ENCODE peak calls at places on chromosomes 12 and 14, in ten cellular contexts. G is PC-9; P is fibroblast of lung; K is ovary; M is GM12864; C is CD8-positive, alpha-beta memory T cell; T is right lobe of liver; Z is cardiac muscle cell; B is AG10803; D is lower leg skin. X is an unnamed sample.

GRCh38 chr12:126385785-126386184 is 1320.5 kb downstream of the AACS start:
- DNase-seq in G (peak), P (peak), K (no peak), M (no peak), C (no peak), T (no peak), Z (no peak), B (peak), D (no peak), X (no peak)

GRCh38 chr12:73531752-73532151 is 1005.9 kb upstream of the ATXN7L3B start:
- DNase-seq in G (no peak), P (no peak), K (no peak), M (no peak), C (no peak), T (no peak), Z (no peak), B (no peak), D (no peak), X (no peak)

GRCh38 chr12:88947486-88948043 is 367.3 kb upstream of the KITLG start:
- DNase-seq in G (no peak), P (no peak), K (no peak), M (no peak), C (no peak), T (no peak), Z (no peak), B (no peak), D (no peak), X (no peak)

GRCh38 chr14:95741051-95741490 is 27.1 kb upstream of the TCL1A start:
- DNase-seq in G (no peak), P (no peak), K (no peak), M (no peak), C (no peak), T (no peak), Z (peak), B (no peak), D (no peak), X (no peak)

GRCh38 chr14:54564799-54565235 is 2.1 kb upstream of the SAMD4A start:
- DNase-seq in G (no peak), P (peak), K (peak), M (no peak), C (no peak), T (no peak), Z (no peak), B (peak), D (peak), X (peak)

GRCh38 chr12:86261142-86261541 is 5.0 kb upstream of the MGAT4C start:
- DNase-seq in G (no peak), P (peak), K (no peak), M (no peak), C (no peak), T (no peak), Z (no peak), B (no peak), D (no peak), X (no peak)

GRCh38 chr14:52422650-52423356 is 108.7 kb downstream of the PTGER2 start:
- DNase-seq in G (no peak), P (no peak), K (no peak), M (no peak), C (no peak), T (no peak), Z (no peak), B (no peak), D (no peak), X (no peak)

GRCh38 chr12:12628013-12628412 is 16.3 kb downstream of the CREBL2 start:
- DNase-seq in G (no peak), P (peak), K (no peak), M (no peak), C (no peak), T (no peak), Z (no peak), B (peak), D (no peak), X (no peak)

GRCh38 chr12:56677680-56678079 is 10.4 kb downstream of the PTGES3 start:
- DNase-seq in G (no peak), P (no peak), K (no peak), M (no peak), C (no peak), T (no peak), Z (no peak), B (no peak), D (no peak), X (no peak)

GRCh38 chr14:99573000-99573330 is 31.0 kb downstream of the CCDC85C start:
- DNase-seq in G (no peak), P (no peak), K (no peak), M (no peak), C (no peak), T (no peak), Z (no peak), B (no peak), D (no peak), X (no peak)

GRCh38 chr12:58907326-58907855 is 12.9 kb downstream of the LRIG3 start:
- DNase-seq in G (no peak), P (peak), K (no peak), M (no peak), C (no peak), T (no peak), Z (no peak), B (peak), D (no peak), X (no peak)

GRCh38 chr14:81669308-81669707 is 135.7 kb upstream of the SEL1L start:
- DNase-seq in G (no peak), P (no peak), K (no peak), M (no peak), C (no peak), T (no peak), Z (no peak), B (no peak), D (no peak), X (no peak)

GRCh38 chr14:81673930-81674329 is 140.3 kb upstream of the SEL1L start:
- DNase-seq in G (no peak), P (no peak), K (no peak), M (no peak), C (no peak), T (no peak), Z (peak), B (no peak), D (no peak), X (no peak)

GRCh38 chr14:81668626-81669274 is 135.1 kb upstream of the SEL1L start:
- DNase-seq in G (no peak), P (no peak), K (no peak), M (no peak), C (no peak), T (no peak), Z (no peak), B (no peak), D (no peak), X (no peak)
- H3K4me3 ChIP-seq in G (no peak), P (no peak), K (no peak), M (no peak), C (no peak), T (no peak), Z (no peak), B (no peak), D (no peak), X (no peak)

GRCh38 chr14:44898547-44898946 is 63.2 kb downstream of the KLHL28 start:
- DNase-seq in G (no peak), P (peak), K (no peak), M (no peak), C (no peak), T (no peak), Z (no peak), B (peak), D (no peak), X (no peak)
- H3K4me3 ChIP-seq in G (peak), P (peak), K (peak), M (no peak), C (no peak), T (no peak), Z (peak), B (peak), D (no peak), X (no peak)

GRCh38 chr14:56810850-56811595 is 744 bp upstream of the OTX2 start:
- DNase-seq in G (no peak), P (no peak), K (no peak), M (no peak), C (no peak), T (no peak), Z (no peak), B (no peak), D (no peak), X (no peak)

GRCh38 chr14:56812364-56813103 is 2.3 kb upstream of the OTX2 start:
- DNase-seq in G (no peak), P (no peak), K (no peak), M (no peak), C (no peak), T (no peak), Z (no peak), B (no peak), D (no peak), X (no peak)

GRCh38 chr14:56810341-56810740 is at the start of gene OTX2:
- DNase-seq in G (no peak), P (no peak), K (no peak), M (no peak), C (no peak), T (no peak), Z (no peak), B (no peak), D (no peak), X (peak)

GRCh38 chr14:56813143-56813551 is 2.9 kb upstream of the OTX2 start:
- DNase-seq in G (no peak), P (no peak), K (no peak), M (no peak), C (no peak), T (no peak), Z (no peak), B (no peak), D (no peak), X (no peak)

DNA sequence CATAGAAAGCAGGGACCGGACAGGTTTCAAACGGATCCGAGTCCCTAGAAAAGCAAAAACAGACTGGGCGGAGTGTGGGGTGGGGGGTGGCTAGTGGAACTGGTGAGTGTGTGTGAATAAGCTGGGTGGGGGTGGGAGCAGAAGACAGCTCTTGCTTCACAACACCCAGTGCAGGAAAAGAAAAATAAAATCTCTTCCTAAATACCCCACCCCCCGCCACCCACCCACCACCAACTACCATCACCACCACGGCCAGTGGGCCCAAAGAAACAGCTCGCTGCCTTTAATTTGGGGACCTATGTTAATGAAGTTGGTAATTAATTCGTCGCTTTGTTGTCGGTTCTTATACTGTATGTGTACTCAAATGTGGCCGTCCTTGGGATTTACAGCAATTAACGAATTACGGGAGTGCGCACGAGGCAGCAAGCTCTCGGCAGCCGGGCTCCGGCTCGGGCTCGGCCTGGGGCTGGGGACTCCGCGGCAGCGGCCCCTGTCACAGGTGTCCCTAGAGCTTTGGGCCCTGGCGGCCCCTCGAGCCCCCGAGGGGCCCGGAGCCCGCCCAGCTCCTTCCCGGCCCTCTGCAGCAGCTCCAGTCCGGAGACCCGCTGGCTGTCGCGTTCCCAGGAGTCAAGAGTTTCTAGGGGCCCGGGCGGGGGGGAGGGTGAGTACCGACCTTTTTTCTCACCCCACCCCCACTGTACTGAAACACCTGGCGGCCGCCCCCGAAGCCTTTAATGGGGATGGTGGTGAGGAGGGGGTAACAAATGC is 1.5 kb upstream of the OTX2 start:
- DNase-seq in G (no peak), P (no peak), K (no peak), M (no peak), C (no peak), T (no peak), Z (no peak), B (no peak), D (no peak), X (no peak)
- H3K4me3 ChIP-seq in G (no peak), P (no peak), K (no peak), M (no peak), C (no peak), T (no peak), Z (no peak), B (no peak), D (no peak), X (peak)

DNA sequence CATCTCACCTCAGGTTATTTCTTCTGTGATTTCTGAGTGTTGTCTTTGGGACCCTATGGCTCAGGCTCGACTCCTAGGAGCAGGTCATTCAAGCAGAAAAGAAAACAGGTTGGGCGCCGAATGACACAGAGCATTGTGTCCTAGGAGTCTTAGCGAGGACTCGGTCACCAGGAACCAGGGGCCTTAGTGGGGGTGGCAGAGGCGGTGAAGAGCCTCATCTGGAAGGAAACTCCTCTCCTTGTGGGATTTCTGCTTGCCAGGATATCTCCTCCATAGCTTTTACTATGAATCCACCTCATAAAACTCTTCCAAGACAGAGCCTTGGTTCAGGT is 630 bp downstream of the PLEKHH1 start:
- DNase-seq in G (no peak), P (no peak), K (no peak), M (no peak), C (no peak), T (no peak), Z (peak), B (no peak), D (no peak), X (no peak)
- H3K4me3 ChIP-seq in G (peak), P (peak), K (peak), M (no peak), C (peak), T (peak), Z (peak), B (peak), D (peak), X (peak)

DNA sequence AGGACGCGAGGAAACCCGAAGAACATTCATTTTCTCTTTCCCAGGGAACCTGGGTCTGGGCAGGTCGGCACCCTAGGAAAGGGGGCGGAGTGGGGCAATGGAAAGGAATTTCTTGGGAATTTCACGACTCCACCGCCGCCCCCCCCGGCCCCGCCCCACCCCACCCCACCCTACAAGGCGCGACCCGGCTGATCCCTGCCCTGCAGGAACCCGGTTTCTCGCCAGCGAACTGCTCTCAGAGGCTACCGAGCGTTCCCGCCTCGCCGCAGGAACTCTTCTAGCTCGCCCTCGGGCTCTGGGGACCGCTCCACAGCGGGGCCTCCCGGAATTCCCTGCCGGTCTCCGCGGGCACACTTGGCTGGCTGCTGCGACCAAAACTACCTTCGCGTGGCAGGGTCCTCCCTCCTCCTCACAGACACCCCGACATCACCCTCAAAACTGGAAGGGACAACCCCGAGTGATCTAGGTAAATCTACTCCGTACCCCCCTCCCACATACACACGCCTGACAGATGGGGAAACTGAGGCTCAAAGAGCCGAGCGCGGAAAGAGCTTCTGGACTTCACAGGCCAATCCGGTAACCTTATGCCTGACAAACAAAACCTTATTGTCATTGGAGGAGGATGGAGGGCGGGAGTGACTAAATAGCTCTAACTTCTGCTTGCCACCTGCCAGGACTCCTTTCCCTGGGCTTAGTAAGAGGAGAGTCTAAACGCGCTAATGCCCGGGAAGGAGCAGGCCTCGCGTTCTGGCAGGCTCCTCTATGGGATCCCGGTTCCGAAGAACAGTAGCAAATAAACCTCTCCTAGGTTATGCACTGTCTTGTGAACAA is 835 bp upstream of the ACTN1 start:
- DNase-seq in G (no peak), P (peak), K (peak), M (no peak), C (no peak), T (peak), Z (peak), B (peak), D (no peak), X (no peak)
- H3K4me3 ChIP-seq in G (peak), P (peak), K (peak), M (peak), C (peak), T (peak), Z (peak), B (peak), D (peak), X (peak)

DNA sequence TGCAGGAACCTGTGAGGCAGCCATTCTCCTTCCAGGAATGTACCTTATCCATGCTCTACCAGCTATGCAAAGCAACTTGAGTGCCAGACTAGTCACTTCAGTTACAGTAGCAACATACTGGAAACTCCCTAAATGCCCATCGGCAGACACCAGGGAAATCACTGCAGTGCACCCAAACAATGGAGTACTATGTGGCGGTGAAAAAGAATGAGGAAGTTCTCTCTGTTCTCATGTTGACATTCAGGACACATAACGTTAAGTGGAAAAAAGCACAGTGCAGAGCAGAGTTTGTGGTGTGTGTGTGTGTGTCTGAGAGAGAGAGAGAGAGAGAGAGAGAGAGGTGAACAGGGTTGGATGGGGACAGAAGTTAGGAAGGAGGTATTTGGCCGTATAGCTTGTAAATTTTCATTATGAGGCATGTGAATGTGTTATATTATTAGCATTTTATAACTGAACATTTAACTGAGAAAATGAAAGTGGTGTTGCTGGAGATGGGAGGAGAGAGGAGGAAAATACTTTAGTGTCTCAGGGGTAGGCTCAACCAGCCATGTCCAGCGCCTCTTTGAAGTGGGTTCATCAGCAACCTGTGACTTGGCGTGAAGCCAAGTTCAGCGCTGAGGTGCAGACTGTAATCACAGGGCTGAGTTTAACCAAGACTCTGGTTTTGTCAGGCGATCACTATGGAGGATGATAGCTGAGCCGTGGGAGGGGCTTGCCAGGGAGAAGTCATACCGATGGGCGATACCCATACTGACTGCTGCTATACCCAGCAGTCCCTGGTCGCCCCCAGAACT is 17.3 kb downstream of the TNFAIP2 start:
- DNase-seq in G (peak), P (no peak), K (no peak), M (peak), C (no peak), T (no peak), Z (no peak), B (no peak), D (no peak), X (no peak)
- H3K4me3 ChIP-seq in G (no peak), P (no peak), K (no peak), M (no peak), C (no peak), T (no peak), Z (no peak), B (no peak), D (no peak), X (no peak)

DNA sequence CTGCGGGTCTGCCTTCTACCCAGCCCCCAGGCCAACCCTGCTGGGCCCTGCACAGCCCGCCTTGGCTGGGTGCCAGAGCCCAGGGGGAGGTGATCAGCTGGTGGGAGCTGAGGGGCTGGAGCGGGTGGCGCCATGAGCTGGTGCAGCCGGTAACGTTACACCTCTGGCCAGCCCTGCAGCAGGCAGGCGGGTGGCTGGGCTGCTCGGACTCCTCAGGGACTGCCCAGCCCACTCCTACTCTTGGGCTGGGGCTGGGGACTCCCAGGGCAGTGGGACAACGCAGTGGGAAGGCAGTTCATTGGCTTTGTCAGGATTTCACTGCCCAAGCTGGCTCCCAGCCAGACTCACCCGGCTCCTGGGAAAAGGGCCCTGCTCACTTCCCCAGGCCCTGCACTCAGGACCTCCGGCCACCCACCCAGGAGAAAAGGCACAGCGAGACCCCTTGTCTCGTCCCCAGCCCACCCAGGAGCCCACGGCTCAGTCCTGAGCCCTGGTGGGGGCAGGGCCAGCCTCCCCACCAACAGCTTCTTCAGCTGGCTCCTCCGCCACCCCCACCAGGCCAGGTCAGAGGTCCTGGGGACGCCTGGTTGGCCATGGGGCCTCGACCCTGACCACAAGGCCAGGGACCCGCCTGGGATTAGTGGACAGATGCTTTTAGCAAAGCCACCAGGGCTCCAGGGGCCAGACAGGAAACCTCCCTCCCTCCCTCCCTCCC is 1.0 kb downstream of the PGF start:
- DNase-seq in G (peak), P (no peak), K (no peak), M (no peak), C (no peak), T (no peak), Z (peak), B (no peak), D (no peak), X (no peak)
- H3K4me3 ChIP-seq in G (no peak), P (no peak), K (peak), M (no peak), C (no peak), T (no peak), Z (peak), B (peak), D (no peak), X (peak)

GRCh38 chr12:19546611-19547162 is 107.4 kb downstream of the AEBP2 start:
- DNase-seq in G (no peak), P (peak), K (no peak), M (no peak), C (no peak), T (no peak), Z (no peak), B (peak), D (peak), X (no peak)

GRCh38 chr12:19546027-19546426 is 106.7 kb downstream of the AEBP2 start:
- DNase-seq in G (no peak), P (peak), K (peak), M (no peak), C (no peak), T (no peak), Z (peak), B (peak), D (peak), X (no peak)

GRCh38 chr12:19544351-19544750 is 105.1 kb downstream of the AEBP2 start:
- DNase-seq in G (no peak), P (peak), K (no peak), M (no peak), C (no peak), T (no peak), Z (no peak), B (no peak), D (no peak), X (no peak)

GRCh38 chr12:19550626-19551025 is 111.3 kb downstream of the AEBP2 start:
- DNase-seq in G (no peak), P (no peak), K (no peak), M (no peak), C (no peak), T (no peak), Z (no peak), B (no peak), D (no peak), X (no peak)

DNA sequence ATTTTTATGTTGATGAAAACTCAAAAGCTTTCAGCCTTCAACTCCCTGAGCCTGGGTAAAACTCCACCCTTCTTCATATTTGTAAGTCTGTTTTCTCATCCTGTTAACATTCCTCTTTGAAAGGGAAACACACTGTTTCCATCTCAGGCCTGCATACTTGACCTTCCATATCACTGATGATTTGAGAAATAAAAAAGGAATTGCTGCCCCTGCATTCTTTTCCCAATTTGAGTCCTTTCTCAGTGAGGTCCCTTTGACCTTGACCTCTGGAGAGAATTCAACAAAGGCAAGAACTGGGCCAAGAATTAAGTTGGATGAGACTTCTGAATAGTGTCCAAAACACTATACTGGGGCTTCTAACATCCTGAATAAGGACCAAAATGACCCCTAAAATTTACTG is 108.0 kb downstream of the AEBP2 start:
- DNase-seq in G (no peak), P (peak), K (no peak), M (no peak), C (no peak), T (no peak), Z (no peak), B (peak), D (no peak), X (no peak)
- H3K4me3 ChIP-seq in G (no peak), P (no peak), K (no peak), M (no peak), C (no peak), T (no peak), Z (no peak), B (no peak), D (no peak), X (no peak)